ENCODE peak calls at places on chromosomes 12 and 14, in seven cellular contexts. One of them, this sample, is unnamed.

GRCh38 chr14:95500772-95501401 is 15.6 kb downstream of the SYNE3 start:
- DNase-seq in ovary: no peak
- DNase-seq in nephron progenitor cell: no peak
- DNase-seq in PC-3: peak
- DNase-seq in astrocyte of the cerebellum: peak
- DNase-seq in GM10248: no peak
- DNase-seq in lower lobe of right lung: no peak
- DNase-seq in this sample: peak

GRCh38 chr14:23071244-23071974 is 14.1 kb upstream of the CDH24 start:
- DNase-seq in ovary: peak
- DNase-seq in nephron progenitor cell: peak
- DNase-seq in PC-3: peak
- DNase-seq in astrocyte of the cerebellum: peak
- DNase-seq in GM10248: peak
- DNase-seq in lower lobe of right lung: peak
- DNase-seq in this sample: peak

GRCh38 chr12:107461222-107461980 is 224.2 kb upstream of the PWP1 start:
- DNase-seq in ovary: no peak
- DNase-seq in nephron progenitor cell: no peak
- DNase-seq in PC-3: peak
- DNase-seq in astrocyte of the cerebellum: peak
- DNase-seq in GM10248: no peak
- DNase-seq in lower lobe of right lung: no peak
- DNase-seq in this sample: no peak

GRCh38 chr12:58566599-58566998 is 353.7 kb downstream of the LRIG3 start:
- DNase-seq in ovary: no peak
- DNase-seq in nephron progenitor cell: no peak
- DNase-seq in PC-3: peak
- DNase-seq in astrocyte of the cerebellum: no peak
- DNase-seq in GM10248: no peak
- DNase-seq in lower lobe of right lung: no peak
- DNase-seq in this sample: no peak

GRCh38 chr12:79886917-79887519 is 47.9 kb downstream of the PPP1R12A start:
- DNase-seq in ovary: no peak
- DNase-seq in nephron progenitor cell: no peak
- DNase-seq in PC-3: peak
- DNase-seq in astrocyte of the cerebellum: peak
- DNase-seq in GM10248: no peak
- DNase-seq in lower lobe of right lung: no peak
- DNase-seq in this sample: no peak

GRCh38 chr12:12705833-12706520 is 10.0 kb upstream of the GPR19 start:
- DNase-seq in ovary: no peak
- DNase-seq in nephron progenitor cell: no peak
- DNase-seq in PC-3: no peak
- DNase-seq in astrocyte of the cerebellum: no peak
- DNase-seq in GM10248: no peak
- DNase-seq in lower lobe of right lung: no peak
- DNase-seq in this sample: no peak

GRCh38 chr14:71488703-71489141 is 443.5 kb upstream of the RGS6 start:
- DNase-seq in ovary: no peak
- DNase-seq in nephron progenitor cell: no peak
- DNase-seq in PC-3: no peak
- DNase-seq in astrocyte of the cerebellum: peak
- DNase-seq in GM10248: no peak
- DNase-seq in lower lobe of right lung: no peak
- DNase-seq in this sample: no peak

GRCh38 chr12:93991882-93992415 is 156.4 kb upstream of the PLXNC1 start:
- DNase-seq in ovary: no peak
- DNase-seq in nephron progenitor cell: no peak
- DNase-seq in PC-3: no peak
- DNase-seq in astrocyte of the cerebellum: no peak
- DNase-seq in GM10248: no peak
- DNase-seq in lower lobe of right lung: no peak
- DNase-seq in this sample: no peak

GRCh38 chr12:31906581-31907286 is 52.5 kb upstream of the RESF1 start:
- DNase-seq in ovary: no peak
- DNase-seq in nephron progenitor cell: no peak
- DNase-seq in PC-3: no peak
- DNase-seq in astrocyte of the cerebellum: no peak
- DNase-seq in GM10248: no peak
- DNase-seq in lower lobe of right lung: peak
- DNase-seq in this sample: no peak

GRCh38 chr12:132839558-132840235 is 11.0 kb upstream of the GOLGA3 start:
- DNase-seq in ovary: no peak
- DNase-seq in nephron progenitor cell: no peak
- DNase-seq in PC-3: no peak
- DNase-seq in astrocyte of the cerebellum: no peak
- DNase-seq in GM10248: no peak
- DNase-seq in lower lobe of right lung: no peak
- DNase-seq in this sample: no peak

GRCh38 chr14:39217214-39217879 is 16.4 kb upstream of the MIA2 start:
- DNase-seq in ovary: no peak
- DNase-seq in nephron progenitor cell: no peak
- DNase-seq in PC-3: peak
- DNase-seq in astrocyte of the cerebellum: no peak
- DNase-seq in GM10248: no peak
- DNase-seq in lower lobe of right lung: no peak
- DNase-seq in this sample: no peak

GRCh38 chr14:50381823-50382287 is 14.8 kb downstream of the CDKL1 start:
- DNase-seq in ovary: no peak
- DNase-seq in nephron progenitor cell: no peak
- DNase-seq in PC-3: no peak
- DNase-seq in astrocyte of the cerebellum: no peak
- DNase-seq in GM10248: no peak
- DNase-seq in lower lobe of right lung: no peak
- DNase-seq in this sample: no peak

DNA sequence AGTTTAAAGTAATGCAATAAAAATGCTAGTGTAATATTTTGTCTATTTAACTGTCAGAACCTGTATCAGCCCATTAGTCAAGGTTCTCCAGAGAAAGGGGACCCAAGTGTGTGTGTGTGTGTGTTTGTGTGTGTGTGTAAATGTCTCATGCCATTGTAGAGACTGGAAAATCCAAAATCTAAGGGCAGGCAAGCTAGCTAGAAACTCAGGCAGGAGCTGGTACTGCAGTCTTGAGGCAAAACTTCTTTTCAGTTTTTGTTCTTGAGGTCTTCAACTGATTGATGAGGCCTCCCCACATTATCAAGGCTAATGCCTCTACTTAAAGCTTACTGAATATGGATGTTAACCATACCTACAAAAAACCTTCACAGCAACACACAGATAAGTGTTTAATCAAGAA is 126.7 kb downstream of the PRKD1 start:
- DNase-seq in ovary: no peak
- DNase-seq in nephron progenitor cell: no peak
- DNase-seq in PC-3: no peak
- DNase-seq in astrocyte of the cerebellum: no peak
- DNase-seq in GM10248: no peak
- DNase-seq in lower lobe of right lung: no peak
- DNase-seq in this sample: no peak
- TF ChIP-seq CTCF in ovary: no peak
- TF ChIP-seq CTCF in nephron progenitor cell: no peak
- TF ChIP-seq CTCF in PC-3: no peak
- TF ChIP-seq CTCF in astrocyte of the cerebellum: peak
- TF ChIP-seq CTCF in GM10248: no peak
- TF ChIP-seq CTCF in lower lobe of right lung: no peak
- TF ChIP-seq CTCF in this sample: no peak

DNA sequence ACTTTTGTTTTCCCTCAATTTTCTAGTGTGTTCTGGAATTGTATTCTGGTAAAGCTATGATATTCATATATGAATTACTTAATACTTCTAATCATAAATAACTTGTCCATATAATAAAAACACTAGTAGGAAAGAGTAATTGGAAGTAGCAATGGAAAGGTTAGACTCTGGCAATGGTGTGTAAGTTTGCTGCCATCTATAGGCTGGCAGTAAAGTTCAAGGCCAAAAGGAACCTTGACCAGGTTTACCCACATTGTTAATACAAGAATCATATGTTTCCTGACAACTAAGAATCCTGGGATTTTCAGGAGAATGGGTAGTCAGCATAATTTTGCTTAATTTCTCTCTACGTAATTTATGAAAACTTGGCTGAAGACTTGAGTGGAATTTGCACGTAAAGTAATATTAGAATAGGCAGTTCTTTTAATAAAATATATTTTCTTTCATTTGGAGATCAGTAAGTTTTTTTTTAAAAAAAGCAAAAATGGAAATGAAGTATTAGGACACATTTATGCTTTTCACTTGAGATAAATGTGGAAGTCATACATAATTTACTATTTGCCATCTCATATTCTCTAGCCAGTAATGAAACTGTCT is 926.7 kb downstream of the GALC start:
- DNase-seq in ovary: no peak
- DNase-seq in nephron progenitor cell: no peak
- DNase-seq in PC-3: peak
- DNase-seq in astrocyte of the cerebellum: no peak
- DNase-seq in GM10248: no peak
- DNase-seq in lower lobe of right lung: no peak
- DNase-seq in this sample: no peak
- TF ChIP-seq CTCF in ovary: no peak
- TF ChIP-seq CTCF in nephron progenitor cell: peak
- TF ChIP-seq CTCF in PC-3: peak
- TF ChIP-seq CTCF in astrocyte of the cerebellum: peak
- TF ChIP-seq CTCF in GM10248: no peak
- TF ChIP-seq CTCF in lower lobe of right lung: no peak
- TF ChIP-seq CTCF in this sample: no peak

GRCh38 chr12:52362118-52362726 is 5.1 kb downstream of the KRT85 start:
- DNase-seq in ovary: no peak
- DNase-seq in nephron progenitor cell: no peak
- DNase-seq in PC-3: no peak
- DNase-seq in astrocyte of the cerebellum: no peak
- DNase-seq in GM10248: no peak
- DNase-seq in lower lobe of right lung: no peak
- DNase-seq in this sample: no peak
- TF ChIP-seq CTCF in ovary: no peak
- TF ChIP-seq CTCF in nephron progenitor cell: peak
- TF ChIP-seq CTCF in PC-3: peak
- TF ChIP-seq CTCF in astrocyte of the cerebellum: no peak
- TF ChIP-seq CTCF in GM10248: peak
- TF ChIP-seq CTCF in lower lobe of right lung: peak
- TF ChIP-seq CTCF in this sample: no peak

DNA sequence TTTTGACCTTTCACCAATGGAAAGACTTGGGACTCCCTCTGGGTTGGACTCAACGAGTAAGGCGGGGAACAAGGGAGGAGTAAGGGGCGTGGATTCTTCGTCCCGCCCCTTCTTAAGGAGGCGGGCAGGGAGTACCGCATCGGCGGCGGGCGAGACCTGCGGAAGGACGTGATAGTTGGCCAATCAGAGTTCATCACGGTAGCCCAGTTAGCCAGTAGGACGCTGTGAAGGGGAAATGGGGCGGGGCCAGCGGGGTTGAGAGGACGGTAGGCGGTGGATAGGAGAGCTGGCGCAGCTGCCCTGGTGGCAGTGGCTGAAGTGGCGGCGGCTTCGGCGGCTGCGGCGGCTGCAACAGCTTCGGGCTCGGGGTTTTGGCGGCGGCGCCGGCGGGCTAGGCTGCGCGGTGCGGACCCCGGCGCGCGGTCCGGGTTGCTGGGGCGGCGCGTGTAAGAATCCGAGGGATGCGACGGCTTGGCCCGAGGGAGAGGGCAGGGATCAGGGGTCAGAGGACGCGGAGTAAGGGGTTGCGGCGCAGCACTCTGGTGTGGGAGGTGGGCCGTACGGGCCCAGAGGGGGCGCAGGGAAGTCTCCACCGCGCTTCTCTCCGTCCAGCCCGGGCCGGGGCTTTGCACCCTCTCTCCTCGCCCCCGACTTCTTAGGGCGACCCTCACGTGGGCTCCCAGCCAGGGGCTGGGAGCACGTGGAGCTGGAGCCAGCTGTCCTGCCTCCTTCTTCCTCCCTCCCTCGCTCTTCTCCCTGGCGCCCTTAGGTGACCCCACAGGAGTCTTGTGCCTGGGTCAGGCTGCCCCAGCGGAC is at the start of gene TPCN1:
- DNase-seq in ovary: peak
- DNase-seq in nephron progenitor cell: peak
- DNase-seq in PC-3: peak
- DNase-seq in astrocyte of the cerebellum: peak
- DNase-seq in GM10248: peak
- DNase-seq in lower lobe of right lung: peak
- DNase-seq in this sample: peak
- TF ChIP-seq CTCF in ovary: no peak
- TF ChIP-seq CTCF in nephron progenitor cell: no peak
- TF ChIP-seq CTCF in PC-3: no peak
- TF ChIP-seq CTCF in astrocyte of the cerebellum: no peak
- TF ChIP-seq CTCF in GM10248: no peak
- TF ChIP-seq CTCF in lower lobe of right lung: no peak
- TF ChIP-seq CTCF in this sample: peak

GRCh38 chr12:48291511-48291910 is 59.2 kb downstream of the ZNF641 start:
- DNase-seq in ovary: no peak
- DNase-seq in nephron progenitor cell: no peak
- DNase-seq in PC-3: peak
- DNase-seq in astrocyte of the cerebellum: no peak
- DNase-seq in GM10248: no peak
- DNase-seq in lower lobe of right lung: no peak
- DNase-seq in this sample: no peak

GRCh38 chr12:48285751-48286650 is 64.7 kb downstream of the ZNF641 start:
- DNase-seq in ovary: no peak
- DNase-seq in nephron progenitor cell: no peak
- DNase-seq in PC-3: peak
- DNase-seq in astrocyte of the cerebellum: no peak
- DNase-seq in GM10248: no peak
- DNase-seq in lower lobe of right lung: no peak
- DNase-seq in this sample: no peak

GRCh38 chr12:48288387-48289268 is 62.1 kb downstream of the ZNF641 start:
- DNase-seq in ovary: no peak
- DNase-seq in nephron progenitor cell: no peak
- DNase-seq in PC-3: peak
- DNase-seq in astrocyte of the cerebellum: no peak
- DNase-seq in GM10248: no peak
- DNase-seq in lower lobe of right lung: no peak
- DNase-seq in this sample: no peak

GRCh38 chr12:48281811-48282210 is 68.9 kb downstream of the ZNF641 start:
- DNase-seq in ovary: no peak
- DNase-seq in nephron progenitor cell: no peak
- DNase-seq in PC-3: peak
- DNase-seq in astrocyte of the cerebellum: no peak
- DNase-seq in GM10248: no peak
- DNase-seq in lower lobe of right lung: no peak
- DNase-seq in this sample: no peak

DNA sequence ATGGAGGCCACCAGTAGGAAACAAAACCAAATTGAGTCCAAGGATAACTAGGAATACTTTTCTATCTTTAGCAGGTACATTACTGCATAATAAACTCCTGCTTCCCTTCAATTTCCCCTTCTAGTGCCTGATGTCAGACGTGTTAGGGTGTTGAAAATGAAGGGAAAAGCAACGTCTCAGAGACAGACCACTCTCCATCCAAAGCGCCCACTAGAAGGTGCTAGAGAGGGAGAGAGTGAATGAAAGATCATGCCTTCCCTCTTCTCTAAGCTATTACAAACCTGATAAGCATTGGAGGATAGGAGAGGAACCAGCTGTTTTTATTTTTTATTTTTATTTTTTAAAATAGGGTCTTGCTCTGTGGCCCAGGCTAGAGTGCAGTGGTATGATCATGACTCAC is 64.1 kb downstream of the ZNF641 start:
- DNase-seq in ovary: no peak
- DNase-seq in nephron progenitor cell: no peak
- DNase-seq in PC-3: peak
- DNase-seq in astrocyte of the cerebellum: no peak
- DNase-seq in GM10248: no peak
- DNase-seq in lower lobe of right lung: no peak
- DNase-seq in this sample: no peak
- TF ChIP-seq CTCF in ovary: no peak
- TF ChIP-seq CTCF in nephron progenitor cell: peak
- TF ChIP-seq CTCF in PC-3: peak
- TF ChIP-seq CTCF in astrocyte of the cerebellum: peak
- TF ChIP-seq CTCF in GM10248: peak
- TF ChIP-seq CTCF in lower lobe of right lung: peak
- TF ChIP-seq CTCF in this sample: peak

GRCh38 chr14:68610251-68610793 is 182.5 kb downstream of the ZFP36L1 start:
- DNase-seq in ovary: no peak
- DNase-seq in nephron progenitor cell: no peak
- DNase-seq in PC-3: peak
- DNase-seq in astrocyte of the cerebellum: no peak
- DNase-seq in GM10248: no peak
- DNase-seq in lower lobe of right lung: no peak
- DNase-seq in this sample: no peak
- TF ChIP-seq CTCF in ovary: no peak
- TF ChIP-seq CTCF in nephron progenitor cell: no peak
- TF ChIP-seq CTCF in PC-3: peak
- TF ChIP-seq CTCF in astrocyte of the cerebellum: no peak
- TF ChIP-seq CTCF in GM10248: no peak
- TF ChIP-seq CTCF in lower lobe of right lung: no peak
- TF ChIP-seq CTCF in this sample: no peak